ENCODE peak calls at places on chromosome 15, in eight cellular contexts. N is fibroblast of pulmonary artery; Q is ovary; U is lung; R is OCI-LY7; C is CD4-positive, alpha-beta memory T cell; F is pancreas; I is hepatocyte. G is an unnamed sample.
A peak's percentile ranks its signal among the peaks of the same experiment; 100 is the strongest.

GRCh38 chr15:70491183-70491621 is 272.2 kb downstream of the UACA start:
- DNase-seq in N (no peak), Q (no peak), U (no peak), R (peak; percentile 53), C (no peak), F (no peak), I (no peak), G (peak; percentile 23)

GRCh38 chr15:69126054-69126469 is 34.4 kb upstream of the GLCE start:
- DNase-seq in N (peak; percentile 96), Q (no peak), U (peak; percentile 58), R (no peak), C (no peak), F (no peak), I (peak; percentile 80), G (peak; percentile 87)

GRCh38 chr15:91604122-91604521 is 249.4 kb upstream of the SLCO3A1 start:
- DNase-seq in N (no peak), Q (no peak), U (no peak), R (no peak), C (no peak), F (no peak), I (no peak), G (no peak)

GRCh38 chr15:38859574-38859973 is 295.0 kb upstream of the RASGRP1 start:
- DNase-seq in N (no peak), Q (no peak), U (no peak), R (no peak), C (no peak), F (no peak), I (no peak), G (no peak)

GRCh38 chr15:78751602-78751979 is 59.7 kb downstream of the ADAMTS7 start:
- DNase-seq in N (no peak), Q (peak; percentile 19), U (no peak), R (no peak), C (no peak), F (no peak), I (no peak), G (no peak)

GRCh38 chr15:63573533-63573932 is 23.7 kb upstream of the FBXL22 start:
- DNase-seq in N (peak; percentile 31), Q (no peak), U (no peak), R (no peak), C (no peak), F (no peak), I (no peak), G (peak; percentile 27)

GRCh38 chr15:75206803-75207617 is 5.3 kb downstream of the C15orf39 start:
- DNase-seq in N (no peak), Q (no peak), U (no peak), R (no peak), C (no peak), F (no peak), I (no peak), G (no peak)

GRCh38 chr15:96657096-96657495 is 326.6 kb downstream of the NR2F2 start:
- DNase-seq in N (no peak), Q (no peak), U (no peak), R (no peak), C (no peak), F (no peak), I (no peak), G (no peak)

GRCh38 chr15:64452988-64453688 is 7.2 kb upstream of the ZNF609 start:
- DNase-seq in N (peak; percentile 51), Q (peak; percentile 49), U (no peak), R (no peak), C (no peak), F (peak; percentile 54), I (no peak), G (peak; percentile 38)

GRCh38 chr15:28260722-28261121 is 61.3 kb downstream of the HERC2 start:
- DNase-seq in N (no peak), Q (no peak), U (no peak), R (no peak), C (no peak), F (no peak), I (no peak), G (no peak)

GRCh38 chr15:73928971-73929627 is 2.8 kb downstream of the LOXL1 start:
- DNase-seq in N (no peak), Q (no peak), U (no peak), R (no peak), C (no peak), F (no peak), I (no peak), G (no peak)

GRCh38 chr15:55289011-55289572 is 521 bp downstream of the RAB27A start:
- DNase-seq in N (peak; percentile 54), Q (no peak), U (peak; percentile 42), R (peak; percentile 24), C (peak; percentile 26), F (peak; percentile 17), I (peak; percentile 55), G (peak; percentile 84)

GRCh38 chr15:34651962-34652725 is 68.7 kb upstream of the GOLGA8B start:
- DNase-seq in N (no peak), Q (no peak), U (no peak), R (no peak), C (no peak), F (peak; percentile 15), I (no peak), G (no peak)

GRCh38 chr15:83917432-83917831 is 263.5 kb downstream of the ADAMTSL3 start:
- DNase-seq in N (no peak), Q (no peak), U (no peak), R (no peak), C (no peak), F (no peak), I (no peak), G (no peak)

GRCh38 chr15:74873756-74874424 is 725 bp upstream of the SCAMP2 start:
- DNase-seq in N (peak; percentile 13), Q (no peak), U (no peak), R (peak; percentile 37), C (no peak), F (no peak), I (peak; percentile 37), G (no peak)

GRCh38 chr15:36877796-36878744 is 222.3 kb downstream of the MEIS2 start:
- DNase-seq in N (no peak), Q (no peak), U (no peak), R (no peak), C (no peak), F (no peak), I (no peak), G (no peak)

GRCh38 chr15:70302360-70302759 is 204.6 kb upstream of the TLE3 start:
- DNase-seq in N (no peak), Q (no peak), U (no peak), R (no peak), C (no peak), F (no peak), I (no peak), G (no peak)

GRCh38 chr15:75171408-75171807 is 30.3 kb upstream of the C15orf39 start:
- DNase-seq in N (peak; percentile 59), Q (no peak), U (no peak), R (no peak), C (no peak), F (no peak), I (no peak), G (peak; percentile 89)

GRCh38 chr15:73818308-73818985 is 54.9 kb upstream of the TBC1D21 start:
- DNase-seq in N (no peak), Q (no peak), U (no peak), R (no peak), C (no peak), F (no peak), I (no peak), G (no peak)

GRCh38 chr15:66617137-66618090 is 51.6 kb upstream of the LCTL start:
- DNase-seq in N (peak; percentile 88), Q (peak; percentile 55), U (peak; percentile 68), R (no peak), C (no peak), F (peak; percentile 35), I (peak; percentile 73), G (peak; percentile 71)

GRCh38 chr15:39131605-39132004 is 449.3 kb upstream of the THBS1 start:
- DNase-seq in N (no peak), Q (no peak), U (no peak), R (no peak), C (no peak), F (no peak), I (no peak), G (peak; percentile 39)

GRCh38 chr15:70094690-70095311 is 2.9 kb downstream of the TLE3 start:
- DNase-seq in N (peak; percentile 31), Q (no peak), U (no peak), R (no peak), C (peak; percentile 26), F (no peak), I (peak; percentile 14), G (peak; percentile 74)

GRCh38 chr15:34889486-34889885 is 80.1 kb downstream of the AQR start:
- DNase-seq in N (peak; percentile 14), Q (no peak), U (no peak), R (no peak), C (no peak), F (no peak), I (no peak), G (peak; percentile 35)

DNA sequence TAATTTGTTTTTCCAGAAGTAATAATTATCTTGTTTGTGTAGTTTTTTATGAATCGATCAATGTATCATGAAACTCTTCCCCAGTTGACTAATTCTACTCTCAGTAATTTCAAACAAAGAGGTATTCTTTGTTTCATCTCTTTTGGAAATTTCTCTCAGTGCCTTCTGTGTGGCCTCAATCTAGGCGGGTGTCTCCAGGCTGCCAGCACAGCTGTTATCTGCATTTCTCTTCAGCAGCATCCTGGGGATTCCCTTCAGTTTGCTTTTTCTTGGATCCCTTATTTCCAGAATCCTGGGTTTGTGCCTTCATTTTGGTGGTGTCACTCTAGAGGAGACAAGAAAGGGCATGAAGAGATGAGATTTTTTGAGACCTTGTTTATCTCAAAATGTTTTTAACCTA is 22.7 kb downstream of the NIPA2 start:
- DNase-seq in N (no peak), Q (no peak), U (no peak), R (no peak), C (no peak), F (no peak), I (no peak), G (no peak)
- H3K4me3 ChIP-seq in N (no peak overlapping the region), Q (no peak overlapping the region), U (no peak overlapping the region), R (no peak overlapping the region), C (no peak overlapping the region), F (no peak overlapping the region), I (no peak overlapping the region), G (no peak overlapping the region)

GRCh38 chr15:60374209-60374608 is 23.6 kb downstream of the ANXA2 start:
- DNase-seq in N (no peak), Q (no peak), U (no peak), R (no peak), C (no peak), F (no peak), I (no peak), G (no peak)
- H3K4me3 ChIP-seq in N (no peak overlapping the region), Q (no peak overlapping the region), U (no peak overlapping the region), R (no peak overlapping the region), C (no peak overlapping the region), F (no peak overlapping the region), I (no peak overlapping the region), G (no peak overlapping the region)

DNA sequence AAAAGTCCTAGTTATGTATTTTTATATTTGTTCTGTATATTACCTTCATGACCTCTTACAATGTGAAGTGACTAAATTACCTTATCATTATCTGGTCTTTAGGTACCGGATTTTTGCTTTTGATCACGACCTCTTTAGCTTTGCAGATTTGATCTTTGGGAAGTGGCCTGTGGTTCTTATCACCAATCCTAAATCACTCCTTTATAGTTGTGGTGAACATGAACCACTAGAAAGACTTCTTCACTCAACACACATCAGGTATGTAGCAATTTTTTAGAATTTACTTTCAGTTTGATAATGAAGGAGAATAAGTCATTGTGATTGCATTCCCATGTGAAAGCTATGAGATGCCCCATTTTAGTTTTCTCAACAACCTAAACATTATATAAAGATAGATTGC is 18.3 kb downstream of the TMEM62 start:
- DNase-seq in N (no peak), Q (no peak), U (no peak), R (no peak), C (peak; percentile 77), F (no peak), I (no peak), G (no peak)
- H3K4me3 ChIP-seq in N (no peak overlapping the region), Q (no peak overlapping the region), U (no peak overlapping the region), R (no peak overlapping the region), C (no peak overlapping the region), F (no peak overlapping the region), I (no peak overlapping the region), G (no peak overlapping the region)

GRCh38 chr15:31300981-31301686 is 25.5 kb upstream of the KLF13 start:
- DNase-seq in N (no peak), Q (no peak), U (peak; percentile 24), R (no peak), C (no peak), F (no peak), I (no peak), G (no peak)
- H3K4me3 ChIP-seq in N (no peak overlapping the region), Q (no peak overlapping the region), U (no peak overlapping the region), R (peak overlapping the region; percentile 43), C (no peak overlapping the region), F (no peak overlapping the region), I (no peak overlapping the region), G (no peak overlapping the region)

G was measured in fibroblast of villous mesenchyme.